ENCODE peak calls at places on chromosomes 2 and 18, in five cellular contexts. R, D, O, J and T are unnamed samples.

GRCh38 chr2:127570282-127571250 is 35.1 kb downstream of the MYO7B start:
- DNase-seq in R (peak), D (no peak), O (peak), J (no peak), T (no peak)

GRCh38 chr18:79542876-79543750 is 136.5 kb upstream of the CTDP1 start:
- DNase-seq in R (no peak), D (no peak), O (no peak), J (no peak), T (no peak)

GRCh38 chr2:205683179-205683978 is 1.1 kb downstream of the NRP2 start:
- DNase-seq in R (peak), D (no peak), O (peak), J (no peak), T (no peak)

GRCh38 chr2:8623958-8624591 is 57.8 kb upstream of the ID2 start:
- DNase-seq in R (no peak), D (no peak), O (no peak), J (no peak), T (no peak)

GRCh38 chr18:48222118-48222517 is 187.1 kb downstream of the ZBTB7C start:
- DNase-seq in R (no peak), D (no peak), O (peak), J (no peak), T (no peak)

GRCh38 chr2:159445307-159445706 is 158.8 kb upstream of the WDSUB1 start:
- DNase-seq in R (no peak), D (no peak), O (no peak), J (no peak), T (no peak)

GRCh38 chr2:152098033-152098797 is 629 bp downstream of the CACNB4 start:
- DNase-seq in R (peak), D (no peak), O (no peak), J (no peak), T (no peak)

GRCh38 chr2:120299024-120299423 is 46.4 kb downstream of the RALB start:
- DNase-seq in R (no peak), D (no peak), O (no peak), J (no peak), T (no peak)